ENCODE peak calls at places on chromosomes 11 and 22, in six cellular contexts. B, N, O, X, Z and J are unnamed samples. For H3K9me3, the result is how much of the 10 kb centered on the place peaks cover.

GRCh38 chr11:33133761-33134160 is 27.5 kb downstream of the CSTF3 start:
- DNase-seq in B (no peak), N (no peak), O (no peak), X (no peak), Z (no peak), J (no peak)

GRCh38 chr11:125941606-125942275 is 4.1 kb upstream of the VSIG10L2 start:
- DNase-seq in B (no peak), N (no peak), O (peak), X (no peak), Z (peak), J (peak)

GRCh38 chr11:67504950-67505561 is at the start of gene PITPNM1:
- DNase-seq in B (peak), N (peak), O (no peak), X (peak), Z (peak), J (peak)

GRCh38 chr11:132992838-132993680 is 539.2 kb downstream of the OPCML start:
- DNase-seq in B (no peak), N (no peak), O (no peak), X (no peak), Z (no peak), J (no peak)

GRCh38 chr22:29700949-29701927 is 18.6 kb upstream of the CABP7 start:
- DNase-seq in B (no peak), N (no peak), O (no peak), X (no peak), Z (peak), J (no peak)

GRCh38 chr22:22404598-22405284 is 103.8 kb downstream of the ZNF280B start:
- DNase-seq in B (no peak), N (no peak), O (no peak), X (no peak), Z (no peak), J (no peak)

GRCh38 chr11:8015753-8016239 is 28.7 kb downstream of the EIF3F start:
- DNase-seq in B (no peak), N (no peak), O (no peak), X (no peak), Z (peak), J (no peak)

GRCh38 chr22:19285831-19286230 is 5.7 kb downstream of the CLTCL1 start:
- DNase-seq in B (no peak), N (no peak), O (no peak), X (no peak), Z (peak), J (no peak)

GRCh38 chr11:104665631-104666030 is 232.6 kb downstream of the CASP12 start:
- DNase-seq in B (no peak), N (no peak), O (no peak), X (no peak), Z (no peak), J (no peak)

GRCh38 chr11:60056349-60056969 is at the start of gene MS4A3:
- DNase-seq in B (no peak), N (no peak), O (no peak), X (no peak), Z (no peak), J (no peak)

GRCh38 chr11:408154-409007 is 6.4 kb downstream of the SIGIRR start:
- DNase-seq in B (peak), N (no peak), O (no peak), X (no peak), Z (no peak), J (peak)

GRCh38 chr11:110076388-110076965 is 16.7 kb upstream of the ZC3H12C start:
- DNase-seq in B (no peak), N (no peak), O (no peak), X (no peak), Z (no peak), J (no peak)

GRCh38 chr11:69799582-69799981 is 19.6 kb downstream of the FGF3 start:
- DNase-seq in B (no peak), N (no peak), O (no peak), X (no peak), Z (peak), J (no peak)

GRCh38 chr11:119483341-119483880 is 60.4 kb upstream of the THY1 start:
- DNase-seq in B (no peak), N (no peak), O (no peak), X (no peak), Z (no peak), J (no peak)

GRCh38 chr22:42990131-42990838 is 24.7 kb downstream of the PACSIN2 start:
- DNase-seq in B (no peak), N (no peak), O (no peak), X (no peak), Z (peak), J (peak)

GRCh38 chr22:23246982-23247766 is 66.9 kb downstream of the BCR start:
- DNase-seq in B (no peak), N (no peak), O (no peak), X (no peak), Z (peak), J (peak)

GRCh38 chr22:45883811-45884170 is 93.2 kb downstream of the WNT7B start:
- DNase-seq in B (no peak), N (no peak), O (no peak), X (peak), Z (no peak), J (no peak)

GRCh38 chr22:40853961-40854360 is 2.5 kb downstream of the ST13 start:
- DNase-seq in B (no peak), N (no peak), O (no peak), X (no peak), Z (no peak), J (no peak)

GRCh38 chr22:27581688-27582087 is 219.9 kb downstream of the MN1 start:
- DNase-seq in B (no peak), N (peak), O (no peak), X (peak), Z (no peak), J (peak)

GRCh38 chr22:27372969-27373670 is 428.4 kb downstream of the MN1 start:
- DNase-seq in B (no peak), N (no peak), O (peak), X (no peak), Z (no peak), J (peak)

GRCh38 chr11:80307676-80308075 is 866.8 kb upstream of the TENM4 start:
- DNase-seq in B (no peak), N (no peak), O (no peak), X (no peak), Z (no peak), J (no peak)

GRCh38 chr11:96187779-96188624 is 155.0 kb downstream of the MAML2 start:
- DNase-seq in B (no peak), N (no peak), O (no peak), X (no peak), Z (peak), J (peak)

GRCh38 chr11:111918390-111919256 is at the start of gene C11orf52:
- DNase-seq in B (no peak), N (no peak), O (peak), X (peak), Z (no peak), J (no peak)

GRCh38 chr11:114202011-114202609 is 94.1 kb upstream of the NNMT start:
- DNase-seq in B (no peak), N (no peak), O (no peak), X (no peak), Z (no peak), J (no peak)

GRCh38 chr11:119362741-119363080 is 16.2 kb upstream of the MFRP start:
- DNase-seq in B (no peak), N (no peak), O (no peak), X (no peak), Z (no peak), J (no peak)

GRCh38 chr11:85863855-85864254 is 8.7 kb downstream of the CCDC83 start:
- DNase-seq in B (no peak), N (no peak), O (no peak), X (no peak), Z (no peak), J (no peak)

GRCh38 chr11:114447892-114448291 is 8.6 kb downstream of the REXO2 start:
- DNase-seq in B (no peak), N (no peak), O (no peak), X (no peak), Z (peak), J (no peak)

DNA sequence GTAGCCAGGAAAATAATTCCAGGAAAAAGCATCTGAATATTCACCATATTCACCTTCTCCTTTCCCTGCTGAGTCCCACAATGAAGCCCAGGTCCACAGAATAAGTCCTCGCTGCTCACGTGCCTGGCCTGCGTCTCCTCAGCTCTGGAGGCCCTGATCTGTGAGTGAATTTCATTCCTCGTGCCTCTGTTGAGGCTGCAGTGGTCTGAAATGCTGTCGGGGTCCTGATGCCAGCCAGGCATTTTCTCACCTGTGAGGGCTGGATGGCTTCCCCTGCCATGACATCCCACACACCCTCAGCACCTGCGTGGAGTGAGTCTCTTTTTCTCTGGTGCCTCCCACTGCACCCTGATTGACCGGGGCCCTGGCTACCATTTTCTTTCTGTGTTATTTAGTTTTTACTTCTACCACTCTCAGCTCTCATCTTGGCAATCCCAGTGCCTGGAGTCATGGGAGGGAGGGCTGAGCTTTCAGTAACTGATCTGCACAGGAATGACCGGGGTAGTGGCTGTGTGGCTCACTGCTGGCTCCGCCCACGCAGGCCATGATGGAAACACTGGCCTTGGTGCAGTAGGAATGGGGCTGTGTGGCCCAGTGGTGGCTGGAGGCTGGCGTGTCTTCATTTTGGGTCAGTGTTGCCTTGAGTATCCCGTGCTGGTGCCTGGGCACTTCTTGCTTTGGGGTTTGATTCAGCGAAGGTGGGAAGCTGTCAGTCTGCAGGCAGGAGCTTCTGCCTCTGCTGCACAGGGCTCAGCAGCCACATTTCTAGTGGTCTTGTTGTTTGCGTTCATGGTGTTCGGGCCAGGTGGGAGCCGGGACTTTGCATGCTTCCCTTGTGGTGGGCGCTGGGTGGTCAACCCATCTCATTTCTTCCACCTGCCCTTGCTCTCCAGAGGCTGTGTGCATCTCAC is 807.2 kb downstream of the TBC1D22A start:
- DNase-seq in B (no peak), N (no peak), O (no peak), X (no peak), Z (no peak), J (no peak)
- H3K9me3 ChIP-seq in B (under half), N (under half), O (half or more), X (under half), Z (under half), J (under half)

GRCh38 chr11:130674686-130675085 is 226.2 kb downstream of the ADAMTS15 start:
- DNase-seq in B (no peak), N (no peak), O (no peak), X (no peak), Z (peak), J (no peak)

GRCh38 chr11:130675456-130675855 is 227.0 kb downstream of the ADAMTS15 start:
- DNase-seq in B (no peak), N (peak), O (no peak), X (peak), Z (peak), J (peak)

GRCh38 chr11:130677486-130678153 is 229.2 kb downstream of the ADAMTS15 start:
- DNase-seq in B (no peak), N (no peak), O (peak), X (no peak), Z (peak), J (no peak)

GRCh38 chr11:130673698-130674097 is 225.3 kb downstream of the ADAMTS15 start:
- DNase-seq in B (no peak), N (no peak), O (no peak), X (no peak), Z (no peak), J (no peak)

GRCh38 chr11:130675917-130676316 is 227.5 kb downstream of the ADAMTS15 start:
- DNase-seq in B (no peak), N (no peak), O (no peak), X (no peak), Z (peak), J (no peak)
- H3K9me3 ChIP-seq in B (under half), N (under half), O (under half), X (under half), Z (under half), J (under half)

GRCh38 chr11:58186938-58187337 is 1.9 kb upstream of the OR9Q2 start:
- DNase-seq in B (no peak), N (no peak), O (no peak), X (no peak), Z (no peak), J (no peak)
- H3K9me3 ChIP-seq in B (under half), N (under half), O (under half), X (under half), Z (under half), J (under half)

GRCh38 chr22:49100764-49101163 is 726.9 kb downstream of the BRD1 start:
- DNase-seq in B (no peak), N (no peak), O (no peak), X (no peak), Z (peak), J (no peak)
- H3K9me3 ChIP-seq in B (under half), N (under half), O (under half), X (under half), Z (under half), J (under half)

DNA sequence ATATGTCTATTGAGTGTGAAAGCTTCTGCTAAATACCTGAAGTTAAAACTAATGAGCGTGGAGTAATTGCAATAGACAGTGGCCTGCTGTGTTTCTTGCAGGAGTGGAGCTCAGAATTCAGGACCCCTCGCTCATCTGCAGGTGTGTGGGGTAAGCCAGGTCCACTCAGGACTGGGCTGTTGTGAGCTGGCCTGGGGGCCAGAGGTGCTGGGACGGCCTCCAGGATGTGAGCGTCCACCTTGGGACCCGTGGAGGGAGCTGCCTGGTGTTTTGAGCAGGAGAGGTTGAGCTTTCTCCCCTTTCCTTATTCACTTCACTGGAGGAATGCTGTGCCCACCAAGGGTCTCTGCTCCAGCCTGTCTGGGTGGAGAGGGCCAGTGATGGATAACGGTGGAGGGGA is 681.2 kb downstream of the BRD1 start:
- DNase-seq in B (no peak), N (no peak), O (no peak), X (no peak), Z (no peak), J (no peak)
- H3K9me3 ChIP-seq in B (under half), N (under half), O (under half), X (under half), Z (under half), J (under half)

GRCh38 chr11:70805243-70805642 is 406.9 kb downstream of the CTTN start:
- DNase-seq in B (no peak), N (no peak), O (no peak), X (no peak), Z (peak), J (no peak)
- H3K9me3 ChIP-seq in B (under half), N (under half), O (under half), X (under half), Z (under half), J (under half)

DNA sequence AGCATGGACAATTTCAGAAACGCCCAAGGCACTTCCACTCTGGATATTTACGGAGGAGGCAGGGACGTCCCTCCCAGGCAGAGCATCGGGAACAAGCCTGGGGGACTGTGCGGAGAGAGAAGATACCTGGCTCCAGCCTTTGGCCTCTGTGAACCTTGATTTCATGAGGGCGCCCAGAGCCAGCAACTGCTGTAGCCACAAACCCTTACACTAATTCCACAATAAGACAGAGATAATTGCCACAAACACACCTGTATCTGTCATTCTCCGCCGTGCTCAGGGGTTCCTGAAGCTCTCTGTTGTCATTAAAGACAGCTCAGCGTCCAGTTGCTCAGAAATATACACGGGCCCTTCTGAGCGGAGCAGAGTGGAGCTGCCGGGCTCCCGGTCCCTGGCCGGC is 1292.1 kb downstream of the TBC1D22A start:
- DNase-seq in B (no peak), N (no peak), O (no peak), X (no peak), Z (no peak), J (no peak)
- H3K9me3 ChIP-seq in B (under half), N (under half), O (under half), X (under half), Z (under half), J (under half)

GRCh38 chr11:50030193-50030592 is 2.5 kb upstream of the OR4C45 start:
- DNase-seq in B (no peak), N (no peak), O (no peak), X (no peak), Z (no peak), J (no peak)
- H3K9me3 ChIP-seq in B (under half), N (under half), O (half or more), X (under half), Z (under half), J (under half)